ENCODE peak calls at places on chromosomes 1 and 21, in eight cellular contexts. One of them, this sample, is unnamed.

GRCh38 chr1:41888756-41889155 is 30.0 kb downstream of the HIVEP3 start:
- DNase-seq in tibial nerve: no peak
- DNase-seq in erythroblast: no peak
- DNase-seq in heart left ventricle: no peak
- DNase-seq in esophagus squamous epithelium: no peak
- DNase-seq in GM12878: no peak
- DNase-seq in transverse colon: no peak
- DNase-seq in uterus: no peak
- DNase-seq in this sample: no peak

GRCh38 chr1:28668956-28669719 is 554 bp downstream of the GMEB1 start:
- DNase-seq in tibial nerve: peak
- DNase-seq in erythroblast: peak
- DNase-seq in heart left ventricle: peak
- DNase-seq in esophagus squamous epithelium: no peak
- DNase-seq in GM12878: no peak
- DNase-seq in transverse colon: peak
- DNase-seq in uterus: peak
- DNase-seq in this sample: peak

GRCh38 chr1:167273027-167273800 is 52.5 kb downstream of the POU2F1 start:
- DNase-seq in tibial nerve: no peak
- DNase-seq in erythroblast: no peak
- DNase-seq in heart left ventricle: no peak
- DNase-seq in esophagus squamous epithelium: no peak
- DNase-seq in GM12878: no peak
- DNase-seq in transverse colon: no peak
- DNase-seq in uterus: no peak
- DNase-seq in this sample: peak

GRCh38 chr1:211579434-211580302 is 707 bp upstream of the SLC30A1 start:
- DNase-seq in tibial nerve: peak
- DNase-seq in erythroblast: peak
- DNase-seq in heart left ventricle: peak
- DNase-seq in esophagus squamous epithelium: peak
- DNase-seq in GM12878: no peak
- DNase-seq in transverse colon: peak
- DNase-seq in uterus: peak
- DNase-seq in this sample: peak

GRCh38 chr1:83026745-83027144 is 972.2 kb downstream of the TTLL7 start:
- DNase-seq in tibial nerve: no peak
- DNase-seq in erythroblast: no peak
- DNase-seq in heart left ventricle: no peak
- DNase-seq in esophagus squamous epithelium: no peak
- DNase-seq in GM12878: no peak
- DNase-seq in transverse colon: no peak
- DNase-seq in uterus: no peak
- DNase-seq in this sample: no peak

GRCh38 chr1:33176887-33177286 is 5.0 kb downstream of the TRIM62 start:
- DNase-seq in tibial nerve: no peak
- DNase-seq in erythroblast: no peak
- DNase-seq in heart left ventricle: no peak
- DNase-seq in esophagus squamous epithelium: no peak
- DNase-seq in GM12878: no peak
- DNase-seq in transverse colon: no peak
- DNase-seq in uterus: no peak
- DNase-seq in this sample: no peak

GRCh38 chr1:152502496-152503180 is 8.0 kb upstream of the LCE5A start:
- DNase-seq in tibial nerve: no peak
- DNase-seq in erythroblast: no peak
- DNase-seq in heart left ventricle: no peak
- DNase-seq in esophagus squamous epithelium: no peak
- DNase-seq in GM12878: no peak
- DNase-seq in transverse colon: no peak
- DNase-seq in uterus: no peak
- DNase-seq in this sample: no peak

GRCh38 chr1:183635112-183635605 is 424 bp downstream of the ARPC5 start:
- DNase-seq in tibial nerve: no peak
- DNase-seq in erythroblast: peak
- DNase-seq in heart left ventricle: peak
- DNase-seq in esophagus squamous epithelium: no peak
- DNase-seq in GM12878: no peak
- DNase-seq in transverse colon: peak
- DNase-seq in uterus: peak
- DNase-seq in this sample: no peak

GRCh38 chr1:9689971-9690381 is 38.4 kb downstream of the PIK3CD start:
- DNase-seq in tibial nerve: no peak
- DNase-seq in erythroblast: no peak
- DNase-seq in heart left ventricle: peak
- DNase-seq in esophagus squamous epithelium: no peak
- DNase-seq in GM12878: no peak
- DNase-seq in transverse colon: peak
- DNase-seq in uterus: peak
- DNase-seq in this sample: no peak

GRCh38 chr1:183674339-183674738 is 21.2 kb upstream of the APOBEC4 start:
- DNase-seq in tibial nerve: peak
- DNase-seq in erythroblast: no peak
- DNase-seq in heart left ventricle: no peak
- DNase-seq in esophagus squamous epithelium: no peak
- DNase-seq in GM12878: no peak
- DNase-seq in transverse colon: no peak
- DNase-seq in uterus: no peak
- DNase-seq in this sample: no peak

GRCh38 chr21:36265431-36265830 is 54.6 kb upstream of the MORC3 start:
- DNase-seq in tibial nerve: no peak
- DNase-seq in erythroblast: no peak
- DNase-seq in heart left ventricle: no peak
- DNase-seq in esophagus squamous epithelium: no peak
- DNase-seq in GM12878: no peak
- DNase-seq in transverse colon: no peak
- DNase-seq in uterus: no peak
- DNase-seq in this sample: no peak

GRCh38 chr1:207801819-207802218 is 50.0 kb downstream of the CD46 start:
- DNase-seq in tibial nerve: no peak
- DNase-seq in erythroblast: no peak
- DNase-seq in heart left ventricle: no peak
- DNase-seq in esophagus squamous epithelium: no peak
- DNase-seq in GM12878: no peak
- DNase-seq in transverse colon: no peak
- DNase-seq in uterus: no peak
- DNase-seq in this sample: no peak

GRCh38 chr1:222713091-222714012 is 988 bp downstream of the BROX start:
- DNase-seq in tibial nerve: peak
- DNase-seq in erythroblast: peak
- DNase-seq in heart left ventricle: peak
- DNase-seq in esophagus squamous epithelium: peak
- DNase-seq in GM12878: peak
- DNase-seq in transverse colon: peak
- DNase-seq in uterus: peak
- DNase-seq in this sample: peak

DNA sequence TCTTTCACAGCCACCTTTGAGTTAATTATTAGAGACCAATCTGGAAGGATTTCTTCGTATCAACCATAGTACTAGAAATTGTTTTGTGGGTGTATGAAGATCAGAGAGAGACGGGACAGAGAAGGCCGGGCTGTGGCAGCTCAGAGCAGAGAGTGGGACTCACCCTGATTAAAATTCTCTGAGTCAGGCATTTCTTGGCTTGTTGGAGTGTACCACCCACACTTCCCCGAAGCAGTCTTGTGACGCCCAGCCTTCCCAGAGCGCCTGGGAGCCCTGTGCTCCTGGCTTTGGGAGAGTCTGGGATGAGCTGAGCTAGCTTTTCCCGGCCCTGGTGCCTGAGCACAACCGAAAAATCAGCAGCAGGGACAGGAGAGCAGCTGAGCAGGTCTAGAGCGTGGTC is 19.4 kb downstream of the PLEKHM2 start:
- DNase-seq in tibial nerve: peak
- DNase-seq in erythroblast: no peak
- DNase-seq in heart left ventricle: peak
- DNase-seq in esophagus squamous epithelium: no peak
- DNase-seq in GM12878: no peak
- DNase-seq in transverse colon: peak
- DNase-seq in uterus: peak
- DNase-seq in this sample: no peak
- TF ChIP-seq POLR2A in tibial nerve: peak
- TF ChIP-seq POLR2A in erythroblast: no peak
- TF ChIP-seq POLR2A in heart left ventricle: no peak
- TF ChIP-seq POLR2A in esophagus squamous epithelium: no peak
- TF ChIP-seq POLR2A in GM12878: no peak
- TF ChIP-seq POLR2A in transverse colon: peak
- TF ChIP-seq POLR2A in uterus: peak
- TF ChIP-seq POLR2A in this sample: no peak

DNA sequence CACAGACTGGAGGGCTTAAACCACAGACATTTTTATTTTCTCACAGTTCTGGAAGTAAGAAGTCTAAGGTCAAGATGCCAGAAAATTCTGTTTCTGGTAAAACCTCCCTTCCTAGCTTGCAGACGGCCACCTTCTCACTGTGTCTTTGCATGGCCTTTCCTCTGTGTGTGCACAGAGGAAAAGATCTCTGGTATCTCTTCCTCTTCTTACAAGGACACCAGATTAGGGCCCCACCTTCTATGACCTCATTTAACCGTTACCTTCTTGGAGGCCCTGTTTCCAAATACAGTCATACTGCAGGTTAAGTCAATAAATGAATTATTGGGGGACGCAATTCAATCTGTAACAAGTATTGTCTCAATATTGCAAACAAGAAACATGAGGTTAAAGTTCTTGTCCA is 63.0 kb upstream of the PRDX6 start:
- DNase-seq in tibial nerve: no peak
- DNase-seq in erythroblast: peak
- DNase-seq in heart left ventricle: no peak
- DNase-seq in esophagus squamous epithelium: no peak
- DNase-seq in GM12878: no peak
- DNase-seq in transverse colon: no peak
- DNase-seq in uterus: no peak
- DNase-seq in this sample: no peak
- TF ChIP-seq POLR2A in tibial nerve: no peak
- TF ChIP-seq POLR2A in erythroblast: no peak
- TF ChIP-seq POLR2A in heart left ventricle: no peak
- TF ChIP-seq POLR2A in esophagus squamous epithelium: no peak
- TF ChIP-seq POLR2A in GM12878: peak
- TF ChIP-seq POLR2A in transverse colon: no peak
- TF ChIP-seq POLR2A in uterus: no peak
- TF ChIP-seq POLR2A in this sample: no peak

GRCh38 chr1:26037904-26038303 is 8.0 kb downstream of the SLC30A2 start:
- DNase-seq in tibial nerve: no peak
- DNase-seq in erythroblast: no peak
- DNase-seq in heart left ventricle: no peak
- DNase-seq in esophagus squamous epithelium: no peak
- DNase-seq in GM12878: no peak
- DNase-seq in transverse colon: no peak
- DNase-seq in uterus: no peak
- DNase-seq in this sample: no peak

GRCh38 chr1:26036756-26037281 is 9.1 kb downstream of the SLC30A2 start:
- DNase-seq in tibial nerve: no peak
- DNase-seq in erythroblast: no peak
- DNase-seq in heart left ventricle: no peak
- DNase-seq in esophagus squamous epithelium: no peak
- DNase-seq in GM12878: no peak
- DNase-seq in transverse colon: no peak
- DNase-seq in uterus: no peak
- DNase-seq in this sample: no peak

GRCh38 chr1:26035959-26036755 is 9.8 kb downstream of the SLC30A2 start:
- DNase-seq in tibial nerve: peak
- DNase-seq in erythroblast: peak
- DNase-seq in heart left ventricle: peak
- DNase-seq in esophagus squamous epithelium: no peak
- DNase-seq in GM12878: peak
- DNase-seq in transverse colon: peak
- DNase-seq in uterus: peak
- DNase-seq in this sample: peak

GRCh38 chr1:26034504-26035202 is 11.3 kb downstream of the SLC30A2 start:
- DNase-seq in tibial nerve: no peak
- DNase-seq in erythroblast: no peak
- DNase-seq in heart left ventricle: no peak
- DNase-seq in esophagus squamous epithelium: no peak
- DNase-seq in GM12878: no peak
- DNase-seq in transverse colon: no peak
- DNase-seq in uterus: no peak
- DNase-seq in this sample: no peak

GRCh38 chr1:26035203-26035958 is 10.5 kb downstream of the SLC30A2 start:
- DNase-seq in tibial nerve: peak
- DNase-seq in erythroblast: peak
- DNase-seq in heart left ventricle: peak
- DNase-seq in esophagus squamous epithelium: peak
- DNase-seq in GM12878: peak
- DNase-seq in transverse colon: peak
- DNase-seq in uterus: peak
- DNase-seq in this sample: peak
- TF ChIP-seq POLR2A in tibial nerve: peak
- TF ChIP-seq POLR2A in erythroblast: peak
- TF ChIP-seq POLR2A in heart left ventricle: peak
- TF ChIP-seq POLR2A in esophagus squamous epithelium: peak
- TF ChIP-seq POLR2A in GM12878: peak
- TF ChIP-seq POLR2A in transverse colon: peak
- TF ChIP-seq POLR2A in uterus: peak
- TF ChIP-seq POLR2A in this sample: peak

GRCh38 chr1:109443476-109443875 is 17.2 kb upstream of the PSMA5 start:
- DNase-seq in tibial nerve: no peak
- DNase-seq in erythroblast: no peak
- DNase-seq in heart left ventricle: no peak
- DNase-seq in esophagus squamous epithelium: no peak
- DNase-seq in GM12878: no peak
- DNase-seq in transverse colon: no peak
- DNase-seq in uterus: no peak
- DNase-seq in this sample: no peak

GRCh38 chr1:109446236-109446635 is 20.0 kb upstream of the PSMA5 start:
- DNase-seq in tibial nerve: no peak
- DNase-seq in erythroblast: no peak
- DNase-seq in heart left ventricle: no peak
- DNase-seq in esophagus squamous epithelium: no peak
- DNase-seq in GM12878: no peak
- DNase-seq in transverse colon: no peak
- DNase-seq in uterus: no peak
- DNase-seq in this sample: no peak

GRCh38 chr1:109444376-109444775 is 18.1 kb upstream of the PSMA5 start:
- DNase-seq in tibial nerve: no peak
- DNase-seq in erythroblast: no peak
- DNase-seq in heart left ventricle: no peak
- DNase-seq in esophagus squamous epithelium: no peak
- DNase-seq in GM12878: no peak
- DNase-seq in transverse colon: no peak
- DNase-seq in uterus: no peak
- DNase-seq in this sample: no peak

GRCh38 chr1:109438798-109439297 is 12.6 kb upstream of the PSMA5 start:
- DNase-seq in tibial nerve: peak
- DNase-seq in erythroblast: peak
- DNase-seq in heart left ventricle: peak
- DNase-seq in esophagus squamous epithelium: no peak
- DNase-seq in GM12878: no peak
- DNase-seq in transverse colon: no peak
- DNase-seq in uterus: peak
- DNase-seq in this sample: peak

DNA sequence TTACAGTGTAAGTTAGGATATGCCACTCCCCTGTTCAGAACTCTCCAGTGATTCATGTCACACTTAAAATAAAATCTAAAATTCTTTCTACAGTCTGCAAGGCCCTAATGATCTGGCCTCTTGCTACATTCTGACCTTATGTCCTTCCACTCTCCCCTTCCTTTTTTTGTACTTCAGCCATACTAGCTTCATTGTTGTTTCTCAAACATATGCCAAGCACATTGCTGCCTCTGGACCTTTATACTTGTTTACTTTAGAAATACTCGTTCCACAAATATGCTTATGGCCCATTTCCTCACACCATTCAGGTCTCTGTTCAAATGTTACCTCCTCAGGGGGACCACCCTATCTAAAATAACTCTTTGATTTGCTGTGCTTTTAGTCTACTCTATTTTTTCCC is 14.9 kb upstream of the PSMA5 start:
- DNase-seq in tibial nerve: no peak
- DNase-seq in erythroblast: no peak
- DNase-seq in heart left ventricle: no peak
- DNase-seq in esophagus squamous epithelium: no peak
- DNase-seq in GM12878: no peak
- DNase-seq in transverse colon: no peak
- DNase-seq in uterus: no peak
- DNase-seq in this sample: no peak
- TF ChIP-seq POLR2A in tibial nerve: no peak
- TF ChIP-seq POLR2A in erythroblast: no peak
- TF ChIP-seq POLR2A in heart left ventricle: no peak
- TF ChIP-seq POLR2A in esophagus squamous epithelium: no peak
- TF ChIP-seq POLR2A in GM12878: no peak
- TF ChIP-seq POLR2A in transverse colon: no peak
- TF ChIP-seq POLR2A in uterus: no peak
- TF ChIP-seq POLR2A in this sample: no peak

This sample was measured in NB4.